ENCODE peak calls at places on chromosomes 12 and 14, in nine cellular contexts. One of them, this sample, is unnamed.

GRCh38 chr12:118402251-118402650 is 25.9 kb downstream of the SUDS3 start:
- DNase-seq in stimulated activated CD4-positive, alpha-beta T cell treated with anti-CD3 and anti-CD28 coated beads, Interleukin-1b, Interleukin-23, amount 100 ng/mL, for 24 hours: no peak
- DNase-seq in smooth muscle cell of the brain vasculature: no peak
- DNase-seq in tibial artery: no peak
- DNase-seq in SW480: no peak
- DNase-seq in T-helper 2 cell: no peak
- DNase-seq in GM13977: no peak
- DNase-seq in CD8-positive, alpha-beta memory T cell: no peak
- DNase-seq in left lung: no peak
- DNase-seq in this sample: no peak

GRCh38 chr14:90300649-90301048 is 31.1 kb downstream of the NRDE2 start:
- DNase-seq in CD8-positive, alpha-beta memory T cell: no peak
- DNase-seq in stimulated activated CD4-positive, alpha-beta T cell treated with anti-CD3 and anti-CD28 coated beads, Interleukin-1b, Interleukin-23, amount 100 ng/mL, for 24 hours: no peak
- DNase-seq in T-helper 2 cell: peak
- DNase-seq in tibial artery: no peak
- DNase-seq in left lung: no peak
- DNase-seq in GM13977: no peak
- DNase-seq in SW480: peak
- DNase-seq in smooth muscle cell of the brain vasculature: no peak
- DNase-seq in this sample: no peak

GRCh38 chr12:117068492-117068891 is 30.7 kb downstream of the TESC start:
- DNase-seq in GM13977: no peak
- DNase-seq in smooth muscle cell of the brain vasculature: no peak
- DNase-seq in tibial artery: no peak
- DNase-seq in SW480: no peak
- DNase-seq in T-helper 2 cell: no peak
- DNase-seq in left lung: no peak
- DNase-seq in CD8-positive, alpha-beta memory T cell: no peak
- DNase-seq in stimulated activated CD4-positive, alpha-beta T cell treated with anti-CD3 and anti-CD28 coated beads, Interleukin-1b, Interleukin-23, amount 100 ng/mL, for 24 hours: no peak
- DNase-seq in this sample: no peak

GRCh38 chr12:88362439-88362838 is 217.8 kb downstream of the KITLG start:
- DNase-seq in stimulated activated CD4-positive, alpha-beta T cell treated with anti-CD3 and anti-CD28 coated beads, Interleukin-1b, Interleukin-23, amount 100 ng/mL, for 24 hours: no peak
- DNase-seq in GM13977: no peak
- DNase-seq in T-helper 2 cell: no peak
- DNase-seq in tibial artery: no peak
- DNase-seq in left lung: no peak
- DNase-seq in SW480: no peak
- DNase-seq in smooth muscle cell of the brain vasculature: no peak
- DNase-seq in CD8-positive, alpha-beta memory T cell: no peak
- DNase-seq in this sample: no peak

GRCh38 chr12:114995891-114996290 is 311.9 kb upstream of the TBX3 start:
- DNase-seq in smooth muscle cell of the brain vasculature: peak
- DNase-seq in GM13977: no peak
- DNase-seq in tibial artery: no peak
- DNase-seq in CD8-positive, alpha-beta memory T cell: no peak
- DNase-seq in T-helper 2 cell: no peak
- DNase-seq in stimulated activated CD4-positive, alpha-beta T cell treated with anti-CD3 and anti-CD28 coated beads, Interleukin-1b, Interleukin-23, amount 100 ng/mL, for 24 hours: no peak
- DNase-seq in left lung: no peak
- DNase-seq in SW480: peak
- DNase-seq in this sample: no peak

GRCh38 chr14:99655521-99655920 is 10.6 kb downstream of the HHIPL1 start:
- DNase-seq in SW480: no peak
- DNase-seq in GM13977: no peak
- DNase-seq in tibial artery: no peak
- DNase-seq in smooth muscle cell of the brain vasculature: no peak
- DNase-seq in stimulated activated CD4-positive, alpha-beta T cell treated with anti-CD3 and anti-CD28 coated beads, Interleukin-1b, Interleukin-23, amount 100 ng/mL, for 24 hours: no peak
- DNase-seq in left lung: no peak
- DNase-seq in CD8-positive, alpha-beta memory T cell: no peak
- DNase-seq in T-helper 2 cell: no peak
- DNase-seq in this sample: no peak

GRCh38 chr14:99129211-99129696 is 142.7 kb downstream of the BCL11B start:
- DNase-seq in SW480: no peak
- DNase-seq in left lung: no peak
- DNase-seq in stimulated activated CD4-positive, alpha-beta T cell treated with anti-CD3 and anti-CD28 coated beads, Interleukin-1b, Interleukin-23, amount 100 ng/mL, for 24 hours: no peak
- DNase-seq in smooth muscle cell of the brain vasculature: no peak
- DNase-seq in T-helper 2 cell: no peak
- DNase-seq in CD8-positive, alpha-beta memory T cell: no peak
- DNase-seq in tibial artery: peak
- DNase-seq in GM13977: no peak
- DNase-seq in this sample: no peak

GRCh38 chr14:52417139-52417538 is 103.0 kb downstream of the PTGER2 start:
- DNase-seq in stimulated activated CD4-positive, alpha-beta T cell treated with anti-CD3 and anti-CD28 coated beads, Interleukin-1b, Interleukin-23, amount 100 ng/mL, for 24 hours: no peak
- DNase-seq in GM13977: no peak
- DNase-seq in SW480: no peak
- DNase-seq in CD8-positive, alpha-beta memory T cell: no peak
- DNase-seq in left lung: no peak
- DNase-seq in T-helper 2 cell: no peak
- DNase-seq in smooth muscle cell of the brain vasculature: no peak
- DNase-seq in tibial artery: no peak
- DNase-seq in this sample: no peak

GRCh38 chr14:53391156-53391555 is 238.0 kb upstream of the DDHD1 start:
- DNase-seq in stimulated activated CD4-positive, alpha-beta T cell treated with anti-CD3 and anti-CD28 coated beads, Interleukin-1b, Interleukin-23, amount 100 ng/mL, for 24 hours: no peak
- DNase-seq in SW480: peak
- DNase-seq in left lung: no peak
- DNase-seq in tibial artery: no peak
- DNase-seq in T-helper 2 cell: no peak
- DNase-seq in GM13977: no peak
- DNase-seq in CD8-positive, alpha-beta memory T cell: no peak
- DNase-seq in smooth muscle cell of the brain vasculature: no peak
- DNase-seq in this sample: no peak

GRCh38 chr12:44972746-44973421 is 78.0 kb downstream of the DBX2 start:
- DNase-seq in smooth muscle cell of the brain vasculature: no peak
- DNase-seq in CD8-positive, alpha-beta memory T cell: no peak
- DNase-seq in SW480: peak
- DNase-seq in tibial artery: no peak
- DNase-seq in GM13977: peak
- DNase-seq in stimulated activated CD4-positive, alpha-beta T cell treated with anti-CD3 and anti-CD28 coated beads, Interleukin-1b, Interleukin-23, amount 100 ng/mL, for 24 hours: no peak
- DNase-seq in left lung: no peak
- DNase-seq in T-helper 2 cell: peak
- DNase-seq in this sample: peak

GRCh38 chr14:70281938-70282337 is 77.5 kb downstream of the COX16 start:
- DNase-seq in stimulated activated CD4-positive, alpha-beta T cell treated with anti-CD3 and anti-CD28 coated beads, Interleukin-1b, Interleukin-23, amount 100 ng/mL, for 24 hours: no peak
- DNase-seq in tibial artery: no peak
- DNase-seq in SW480: no peak
- DNase-seq in smooth muscle cell of the brain vasculature: no peak
- DNase-seq in GM13977: no peak
- DNase-seq in left lung: no peak
- DNase-seq in T-helper 2 cell: no peak
- DNase-seq in CD8-positive, alpha-beta memory T cell: no peak
- DNase-seq in this sample: no peak

GRCh38 chr14:103533137-103533998 is 4.4 kb downstream of the TRMT61A start:
- DNase-seq in SW480: no peak
- DNase-seq in stimulated activated CD4-positive, alpha-beta T cell treated with anti-CD3 and anti-CD28 coated beads, Interleukin-1b, Interleukin-23, amount 100 ng/mL, for 24 hours: no peak
- DNase-seq in CD8-positive, alpha-beta memory T cell: no peak
- DNase-seq in tibial artery: no peak
- DNase-seq in GM13977: no peak
- DNase-seq in smooth muscle cell of the brain vasculature: no peak
- DNase-seq in left lung: no peak
- DNase-seq in T-helper 2 cell: no peak
- DNase-seq in this sample: no peak

GRCh38 chr14:93741556-93742210 is 46.6 kb downstream of the PRIMA1 start:
- DNase-seq in tibial artery: no peak
- DNase-seq in smooth muscle cell of the brain vasculature: no peak
- DNase-seq in CD8-positive, alpha-beta memory T cell: no peak
- DNase-seq in GM13977: no peak
- DNase-seq in stimulated activated CD4-positive, alpha-beta T cell treated with anti-CD3 and anti-CD28 coated beads, Interleukin-1b, Interleukin-23, amount 100 ng/mL, for 24 hours: no peak
- DNase-seq in left lung: no peak
- DNase-seq in T-helper 2 cell: no peak
- DNase-seq in SW480: no peak
- DNase-seq in this sample: no peak

GRCh38 chr12:27460471-27460978 is 14.0 kb downstream of the SMCO2 start:
- DNase-seq in GM13977: no peak
- DNase-seq in CD8-positive, alpha-beta memory T cell: no peak
- DNase-seq in SW480: peak
- DNase-seq in left lung: no peak
- DNase-seq in stimulated activated CD4-positive, alpha-beta T cell treated with anti-CD3 and anti-CD28 coated beads, Interleukin-1b, Interleukin-23, amount 100 ng/mL, for 24 hours: peak
- DNase-seq in tibial artery: no peak
- DNase-seq in smooth muscle cell of the brain vasculature: no peak
- DNase-seq in T-helper 2 cell: peak
- DNase-seq in this sample: no peak

GRCh38 chr12:32049956-32050355 is 56.7 kb upstream of the BICD1 start:
- DNase-seq in T-helper 2 cell: no peak
- DNase-seq in smooth muscle cell of the brain vasculature: no peak
- DNase-seq in SW480: no peak
- DNase-seq in CD8-positive, alpha-beta memory T cell: no peak
- DNase-seq in tibial artery: no peak
- DNase-seq in left lung: no peak
- DNase-seq in GM13977: no peak
- DNase-seq in stimulated activated CD4-positive, alpha-beta T cell treated with anti-CD3 and anti-CD28 coated beads, Interleukin-1b, Interleukin-23, amount 100 ng/mL, for 24 hours: no peak
- DNase-seq in this sample: no peak

GRCh38 chr12:124319368-124320050 is 24.6 kb downstream of the RFLNA start:
- DNase-seq in GM13977: no peak
- DNase-seq in left lung: no peak
- DNase-seq in CD8-positive, alpha-beta memory T cell: no peak
- DNase-seq in SW480: no peak
- DNase-seq in tibial artery: no peak
- DNase-seq in smooth muscle cell of the brain vasculature: no peak
- DNase-seq in stimulated activated CD4-positive, alpha-beta T cell treated with anti-CD3 and anti-CD28 coated beads, Interleukin-1b, Interleukin-23, amount 100 ng/mL, for 24 hours: no peak
- DNase-seq in T-helper 2 cell: no peak
- DNase-seq in this sample: no peak

GRCh38 chr14:75428230-75429104 is 645 bp downstream of the JDP2 start:
- DNase-seq in GM13977: no peak
- DNase-seq in T-helper 2 cell: peak
- DNase-seq in stimulated activated CD4-positive, alpha-beta T cell treated with anti-CD3 and anti-CD28 coated beads, Interleukin-1b, Interleukin-23, amount 100 ng/mL, for 24 hours: no peak
- DNase-seq in left lung: peak
- DNase-seq in smooth muscle cell of the brain vasculature: no peak
- DNase-seq in CD8-positive, alpha-beta memory T cell: no peak
- DNase-seq in SW480: peak
- DNase-seq in tibial artery: no peak
- DNase-seq in this sample: peak

GRCh38 chr14:94665121-94665520 is 52.9 kb downstream of the SERPINA3 start:
- DNase-seq in GM13977: no peak
- DNase-seq in left lung: no peak
- DNase-seq in stimulated activated CD4-positive, alpha-beta T cell treated with anti-CD3 and anti-CD28 coated beads, Interleukin-1b, Interleukin-23, amount 100 ng/mL, for 24 hours: no peak
- DNase-seq in SW480: no peak
- DNase-seq in tibial artery: no peak
- DNase-seq in smooth muscle cell of the brain vasculature: peak
- DNase-seq in T-helper 2 cell: no peak
- DNase-seq in CD8-positive, alpha-beta memory T cell: no peak
- DNase-seq in this sample: no peak

GRCh38 chr12:89874146-89874545 is 165.5 kb upstream of the ATP2B1 start:
- DNase-seq in left lung: no peak
- DNase-seq in GM13977: no peak
- DNase-seq in CD8-positive, alpha-beta memory T cell: no peak
- DNase-seq in T-helper 2 cell: no peak
- DNase-seq in stimulated activated CD4-positive, alpha-beta T cell treated with anti-CD3 and anti-CD28 coated beads, Interleukin-1b, Interleukin-23, amount 100 ng/mL, for 24 hours: no peak
- DNase-seq in SW480: no peak
- DNase-seq in tibial artery: no peak
- DNase-seq in smooth muscle cell of the brain vasculature: no peak
- DNase-seq in this sample: no peak

GRCh38 chr12:88325076-88325827 is 183.1 kb downstream of the TMTC3 start:
- DNase-seq in CD8-positive, alpha-beta memory T cell: no peak
- DNase-seq in tibial artery: no peak
- DNase-seq in GM13977: no peak
- DNase-seq in SW480: no peak
- DNase-seq in stimulated activated CD4-positive, alpha-beta T cell treated with anti-CD3 and anti-CD28 coated beads, Interleukin-1b, Interleukin-23, amount 100 ng/mL, for 24 hours: no peak
- DNase-seq in T-helper 2 cell: no peak
- DNase-seq in left lung: no peak
- DNase-seq in smooth muscle cell of the brain vasculature: peak
- DNase-seq in this sample: no peak

GRCh38 chr14:73768107-73768506 is 53.9 kb upstream of the PNMA1 start:
- DNase-seq in T-helper 2 cell: no peak
- DNase-seq in GM13977: no peak
- DNase-seq in smooth muscle cell of the brain vasculature: no peak
- DNase-seq in SW480: no peak
- DNase-seq in tibial artery: no peak
- DNase-seq in left lung: no peak
- DNase-seq in CD8-positive, alpha-beta memory T cell: no peak
- DNase-seq in stimulated activated CD4-positive, alpha-beta T cell treated with anti-CD3 and anti-CD28 coated beads, Interleukin-1b, Interleukin-23, amount 100 ng/mL, for 24 hours: no peak
- DNase-seq in this sample: no peak

GRCh38 chr12:131695968-131696367 is 14.9 kb upstream of the SFSWAP start:
- DNase-seq in tibial artery: no peak
- DNase-seq in CD8-positive, alpha-beta memory T cell: no peak
- DNase-seq in T-helper 2 cell: no peak
- DNase-seq in GM13977: no peak
- DNase-seq in left lung: no peak
- DNase-seq in smooth muscle cell of the brain vasculature: no peak
- DNase-seq in stimulated activated CD4-positive, alpha-beta T cell treated with anti-CD3 and anti-CD28 coated beads, Interleukin-1b, Interleukin-23, amount 100 ng/mL, for 24 hours: no peak
- DNase-seq in SW480: no peak
- DNase-seq in this sample: no peak

GRCh38 chr12:48193623-48194022 is 9.5 kb downstream of the OR10AD1 start:
- DNase-seq in T-helper 2 cell: no peak
- DNase-seq in left lung: no peak
- DNase-seq in CD8-positive, alpha-beta memory T cell: no peak
- DNase-seq in stimulated activated CD4-positive, alpha-beta T cell treated with anti-CD3 and anti-CD28 coated beads, Interleukin-1b, Interleukin-23, amount 100 ng/mL, for 24 hours: no peak
- DNase-seq in tibial artery: no peak
- DNase-seq in smooth muscle cell of the brain vasculature: no peak
- DNase-seq in GM13977: no peak
- DNase-seq in SW480: no peak
- DNase-seq in this sample: no peak

GRCh38 chr12:58943079-58943478 is 22.8 kb upstream of the LRIG3 start:
- DNase-seq in tibial artery: no peak
- DNase-seq in T-helper 2 cell: no peak
- DNase-seq in left lung: no peak
- DNase-seq in GM13977: no peak
- DNase-seq in CD8-positive, alpha-beta memory T cell: no peak
- DNase-seq in stimulated activated CD4-positive, alpha-beta T cell treated with anti-CD3 and anti-CD28 coated beads, Interleukin-1b, Interleukin-23, amount 100 ng/mL, for 24 hours: no peak
- DNase-seq in smooth muscle cell of the brain vasculature: no peak
- DNase-seq in SW480: no peak
- DNase-seq in this sample: no peak

GRCh38 chr12:117580718-117581062 is 219.3 kb upstream of the NOS1 start:
- DNase-seq in tibial artery: peak
- DNase-seq in left lung: no peak
- DNase-seq in GM13977: peak
- DNase-seq in stimulated activated CD4-positive, alpha-beta T cell treated with anti-CD3 and anti-CD28 coated beads, Interleukin-1b, Interleukin-23, amount 100 ng/mL, for 24 hours: no peak
- DNase-seq in T-helper 2 cell: peak
- DNase-seq in SW480: peak
- DNase-seq in CD8-positive, alpha-beta memory T cell: no peak
- DNase-seq in smooth muscle cell of the brain vasculature: no peak
- DNase-seq in this sample: no peak

GRCh38 chr12:23495472-23495871 is 454.0 kb downstream of the SOX5 start:
- DNase-seq in smooth muscle cell of the brain vasculature: no peak
- DNase-seq in SW480: no peak
- DNase-seq in T-helper 2 cell: no peak
- DNase-seq in stimulated activated CD4-positive, alpha-beta T cell treated with anti-CD3 and anti-CD28 coated beads, Interleukin-1b, Interleukin-23, amount 100 ng/mL, for 24 hours: no peak
- DNase-seq in tibial artery: no peak
- DNase-seq in CD8-positive, alpha-beta memory T cell: no peak
- DNase-seq in GM13977: no peak
- DNase-seq in left lung: no peak
- DNase-seq in this sample: no peak

GRCh38 chr12:84508943-84509342 is 403.7 kb downstream of the SLC6A15 start:
- DNase-seq in T-helper 2 cell: no peak
- DNase-seq in SW480: no peak
- DNase-seq in left lung: peak
- DNase-seq in smooth muscle cell of the brain vasculature: no peak
- DNase-seq in GM13977: no peak
- DNase-seq in stimulated activated CD4-positive, alpha-beta T cell treated with anti-CD3 and anti-CD28 coated beads, Interleukin-1b, Interleukin-23, amount 100 ng/mL, for 24 hours: no peak
- DNase-seq in tibial artery: peak
- DNase-seq in CD8-positive, alpha-beta memory T cell: no peak
- DNase-seq in this sample: no peak

GRCh38 chr12:47903151-47903611 is 1.6 kb downstream of the VDR start:
- DNase-seq in left lung: peak
- DNase-seq in CD8-positive, alpha-beta memory T cell: no peak
- DNase-seq in tibial artery: peak
- DNase-seq in T-helper 2 cell: no peak
- DNase-seq in smooth muscle cell of the brain vasculature: no peak
- DNase-seq in stimulated activated CD4-positive, alpha-beta T cell treated with anti-CD3 and anti-CD28 coated beads, Interleukin-1b, Interleukin-23, amount 100 ng/mL, for 24 hours: no peak
- DNase-seq in GM13977: peak
- DNase-seq in SW480: no peak
- DNase-seq in this sample: peak

GRCh38 chr12:47885012-47885501 is 19.7 kb downstream of the VDR start:
- DNase-seq in tibial artery: no peak
- DNase-seq in GM13977: peak
- DNase-seq in left lung: no peak
- DNase-seq in stimulated activated CD4-positive, alpha-beta T cell treated with anti-CD3 and anti-CD28 coated beads, Interleukin-1b, Interleukin-23, amount 100 ng/mL, for 24 hours: peak
- DNase-seq in T-helper 2 cell: peak
- DNase-seq in SW480: no peak
- DNase-seq in CD8-positive, alpha-beta memory T cell: peak
- DNase-seq in smooth muscle cell of the brain vasculature: no peak
- DNase-seq in this sample: peak

GRCh38 chr14:79395061-79395460 is 816.2 kb downstream of the DIO2 start:
- DNase-seq in T-helper 2 cell: no peak
- DNase-seq in left lung: no peak
- DNase-seq in SW480: no peak
- DNase-seq in CD8-positive, alpha-beta memory T cell: no peak
- DNase-seq in GM13977: no peak
- DNase-seq in tibial artery: no peak
- DNase-seq in stimulated activated CD4-positive, alpha-beta T cell treated with anti-CD3 and anti-CD28 coated beads, Interleukin-1b, Interleukin-23, amount 100 ng/mL, for 24 hours: no peak
- DNase-seq in smooth muscle cell of the brain vasculature: no peak
- DNase-seq in this sample: no peak

GRCh38 chr12:68400231-68400829 is 68.2 kb upstream of the MDM1 start:
- DNase-seq in smooth muscle cell of the brain vasculature: no peak
- DNase-seq in left lung: no peak
- DNase-seq in GM13977: no peak
- DNase-seq in T-helper 2 cell: no peak
- DNase-seq in tibial artery: no peak
- DNase-seq in stimulated activated CD4-positive, alpha-beta T cell treated with anti-CD3 and anti-CD28 coated beads, Interleukin-1b, Interleukin-23, amount 100 ng/mL, for 24 hours: no peak
- DNase-seq in CD8-positive, alpha-beta memory T cell: no peak
- DNase-seq in SW480: no peak
- DNase-seq in this sample: no peak

This sample was measured in GM20000.